ENCODE peak calls at places on chromosomes 1 and 21, in five cellular contexts. V, C, N, B and U are unnamed samples. For H3K4me1, the result is how much of the 10 kb centered on the place peaks cover.

GRCh38 chr1:50562106-50562505 is 138.9 kb upstream of the DMRTA2 start:
- DNase-seq in C (no peak), B (no peak), V (no peak), N (no peak), U (no peak)

GRCh38 chr1:77354536-77354935 is 72.7 kb downstream of the AK5 start:
- DNase-seq in C (no peak), B (no peak), V (no peak), N (no peak), U (no peak)

GRCh38 chr1:8122477-8123407 is 96.6 kb upstream of the ERRFI1 start:
- DNase-seq in N (no peak), C (no peak), B (no peak), V (peak), U (peak)

GRCh38 chr1:65269612-65270011 is 39.7 kb upstream of the DNAJC6 start:
- DNase-seq in N (no peak), V (no peak), C (no peak), B (no peak), U (no peak)

GRCh38 chr1:48250572-48250971 is 28.1 kb downstream of the SLC5A9 start:
- DNase-seq in B (no peak), C (no peak), V (no peak), N (no peak), U (no peak)

GRCh38 chr1:9996624-9997582 is at the start of gene RBP7:
- DNase-seq in C (peak), V (peak), B (no peak), N (no peak), U (no peak)

GRCh38 chr1:24003331-24003972 is 23.3 kb upstream of the SRSF10 start:
- DNase-seq in N (no peak), C (peak), V (peak), B (peak), U (no peak)

GRCh38 chr1:87348346-87349019 is 19.8 kb downstream of the LMO4 start:
- DNase-seq in V (no peak), N (no peak), B (no peak), C (no peak), U (no peak)

GRCh38 chr1:213779228-213779627 is 208.5 kb upstream of the PROX1 start:
- DNase-seq in V (peak), C (no peak), N (no peak), B (no peak), U (no peak)

GRCh38 chr1:17920881-17921635 is 165.9 kb downstream of the ACTL8 start:
- DNase-seq in V (no peak), N (no peak), B (no peak), C (no peak), U (no peak)

GRCh38 chr1:224565186-224565585 is 50.9 kb upstream of the CNIH3 start:
- DNase-seq in V (peak), C (peak), B (no peak), N (no peak), U (peak)

GRCh38 chr1:161719325-161719611 is 2.1 kb upstream of the FCRLB start:
- DNase-seq in N (no peak), V (no peak), C (no peak), B (no peak), U (no peak)

GRCh38 chr1:63148825-63149645 is 173.3 kb upstream of the FOXD3 start:
- DNase-seq in V (peak), N (peak), B (peak), C (peak), U (peak)

GRCh38 chr1:1117469-1117831 is 1.6 kb upstream of the C1orf159 start:
- DNase-seq in C (no peak), V (no peak), B (no peak), N (no peak), U (no peak)

GRCh38 chr1:206694151-206694550 is 9.4 kb downstream of the MAPKAPK2 start:
- DNase-seq in B (no peak), V (no peak), C (no peak), N (no peak), U (no peak)
- H3K4me1 ChIP-seq in B (under half), V (under half), C (under half), N (half or more), U (under half)

DNA sequence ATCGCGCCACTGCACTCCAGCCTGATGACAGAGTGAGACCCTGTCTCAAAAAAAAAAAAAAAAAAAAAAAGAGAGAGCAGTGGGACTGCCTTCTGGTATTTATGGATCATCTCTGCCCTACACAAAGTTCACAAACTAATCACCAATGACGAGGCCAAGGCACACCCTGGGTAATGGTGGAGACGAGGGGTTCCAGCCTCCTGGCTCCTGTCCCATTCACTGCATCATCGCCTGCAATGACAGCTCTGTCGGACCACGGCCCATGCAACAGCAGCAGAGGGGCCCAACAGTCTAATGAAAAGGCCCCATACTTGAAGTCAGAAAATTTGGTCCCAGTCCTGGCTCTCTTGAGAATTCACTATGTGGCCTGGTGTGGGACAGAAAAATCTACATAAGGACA is 2.9 kb upstream of the BTG2 start:
- DNase-seq in V (no peak), C (no peak), B (no peak), N (no peak), U (no peak)
- H3K4me1 ChIP-seq in V (under half), C (under half), B (half or more), N (half or more), U (under half)

DNA sequence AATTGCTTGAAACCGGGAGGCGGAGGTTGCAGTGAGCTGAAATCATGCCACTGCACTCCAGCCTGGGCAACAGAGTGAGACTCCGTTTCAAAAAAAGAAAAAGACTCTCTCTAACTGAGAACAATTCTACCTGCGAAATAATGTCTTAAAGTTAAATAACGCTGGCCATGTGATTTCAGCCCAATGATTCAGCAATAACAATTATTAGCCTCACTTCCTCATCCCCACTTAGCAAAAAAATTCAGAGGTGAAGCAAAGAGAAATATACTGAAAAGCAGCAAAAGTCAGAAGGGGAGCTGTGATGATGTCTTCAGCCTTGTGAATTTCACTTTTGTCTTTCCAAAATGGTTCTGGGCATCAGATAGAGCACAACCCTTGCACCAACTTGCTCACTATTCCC is 79.9 kb upstream of the IPO9 start:
- DNase-seq in N (no peak), B (no peak), V (no peak), C (no peak), U (no peak)
- H3K4me1 ChIP-seq in N (under half), B (under half), V (under half), C (half or more), U (under half)

DNA sequence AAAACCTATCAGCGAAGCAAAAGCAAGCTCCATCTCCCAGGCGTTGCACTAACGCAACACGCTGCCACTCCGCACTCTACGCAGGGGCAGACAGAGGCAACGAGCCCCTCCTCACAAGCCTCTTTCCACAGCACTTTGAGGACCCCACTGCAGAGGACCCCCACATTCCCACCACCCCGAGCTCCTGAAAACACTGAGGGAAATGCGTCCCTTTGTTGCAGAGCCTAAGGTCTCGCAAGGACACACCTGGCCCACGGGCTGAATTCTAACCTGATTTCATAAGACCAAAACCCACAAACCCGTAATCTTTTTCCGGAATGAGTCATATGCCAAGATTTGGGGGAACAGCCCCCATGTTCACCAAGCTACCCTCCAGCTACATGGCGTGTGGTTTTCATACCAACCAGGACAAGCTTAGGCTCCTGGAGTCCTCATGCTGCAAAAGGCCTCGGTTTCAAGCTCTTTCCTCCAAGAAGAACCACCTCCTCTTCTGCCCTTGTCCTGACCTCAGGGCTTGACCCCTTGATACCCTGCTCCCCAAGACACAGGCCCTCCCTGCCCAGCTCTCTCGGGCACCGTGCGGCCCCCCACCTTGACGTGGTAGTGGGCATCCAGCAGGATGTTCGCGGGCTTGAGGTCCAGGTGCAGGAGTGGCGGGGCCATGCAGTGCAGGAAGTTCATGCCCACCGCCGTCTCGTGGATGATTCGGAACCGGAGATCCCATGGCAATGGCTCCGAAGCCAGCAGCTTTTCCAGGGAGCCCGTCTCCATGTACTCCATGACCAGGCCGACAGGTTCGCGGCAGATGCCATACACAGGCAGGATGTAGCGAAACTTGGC is 10.7 kb downstream of the RIPK4 start:
- DNase-seq in B (no peak), C (no peak), V (no peak), N (no peak), U (no peak)
- H3K4me1 ChIP-seq in B (under half), C (half or more), V (half or more), N (under half), U (half or more)